ENCODE peak calls at places on chromosomes 7 and 10, in five cellular contexts. X, B, J, V and M are unnamed samples.

GRCh38 chr7:150663802-150664494 is 21.6 kb upstream of the GIMAP2 start:
- DNase-seq in X (no peak), B (no peak), J (no peak), V (no peak), M (no peak)

GRCh38 chr7:2046581-2047271 is 186.0 kb downstream of the MAD1L1 start:
- DNase-seq in X (no peak), B (no peak), J (no peak), V (no peak), M (no peak)

GRCh38 chr7:118195837-118196474 is 12.0 kb downstream of the LSM8 start:
- DNase-seq in X (peak; percentile 80), B (no peak), J (peak; percentile 78), V (peak; percentile 81), M (no peak)

GRCh38 chr10:82874671-82875070 is 999.7 kb downstream of the NRG3 start:
- DNase-seq in X (no peak), B (no peak), J (no peak), V (peak; percentile 46), M (no peak)

GRCh38 chr10:62082270-62082669 is 180.8 kb downstream of the ARID5B start:
- DNase-seq in X (no peak), B (no peak), J (no peak), V (no peak), M (no peak)

GRCh38 chr7:39656415-39656814 is 33.0 kb downstream of the RALA start:
- DNase-seq in X (no peak), B (no peak), J (peak; percentile 22), V (no peak), M (no peak)

GRCh38 chr10:6592080-6592479 is 12.0 kb upstream of the PRKCQ start:
- DNase-seq in X (no peak), B (no peak), J (no peak), V (no peak), M (no peak)

GRCh38 chr7:92698237-92698841 is 108.1 kb upstream of the FAM133B start:
- DNase-seq in X (peak; percentile 88), B (no peak), J (peak; percentile 97), V (peak; percentile 81), M (no peak)

GRCh38 chr7:150784120-150784736 is 15.9 kb downstream of the TMEM176B start:
- DNase-seq in X (no peak), B (no peak), J (peak; percentile 52), V (no peak), M (no peak)

GRCh38 chr7:14024406-14024805 is 34.9 kb upstream of the ETV1 start:
- DNase-seq in X (no peak), B (no peak), J (no peak), V (no peak), M (no peak)